ENCODE peak calls at places on chromosomes 12 and 14, in seven cellular contexts. W is left ventricle myocardium inferior; P is GM04504; Z is stimulated activated CD4-positive, alpha-beta T cell treated with anti-CD3 and anti-CD28 coated beads, Interleukin-12 subunit alpha, Interleukin-12 subunit beta, amount 100 ng/mL, for 4 hours; S is mesenteric fat pad; V is non-pigmented ciliary epithelial cell; F is GM12864. K is an unnamed sample.

GRCh38 chr12:63982787-63983186 is 138.3 kb downstream of the SRGAP1 start:
- DNase-seq in Z (no peak), V (no peak), W (no peak), P (no peak), S (no peak), F (no peak), K (no peak)

GRCh38 chr12:2190085-2190484 is 137.3 kb downstream of the CACNA1C start:
- DNase-seq in V (no peak), F (no peak), P (no peak), Z (no peak), S (no peak), W (no peak), K (no peak)

GRCh38 chr14:95495093-95495492 is 21.4 kb downstream of the SYNE3 start:
- DNase-seq in P (no peak), W (no peak), V (no peak), F (no peak), Z (no peak), S (no peak), K (no peak)

GRCh38 chr12:22046968-22047390 is 961 bp downstream of the CMAS start:
- DNase-seq in S (no peak), P (no peak), V (no peak), Z (no peak), F (no peak), W (no peak), K (no peak)

GRCh38 chr14:61889914-61890351 is 127.7 kb downstream of the SNAPC1 start:
- DNase-seq in W (no peak), S (no peak), F (peak; percentile 77), V (no peak), Z (peak; percentile 8), P (no peak), K (no peak)

GRCh38 chr14:103141117-103141796 is 18.0 kb downstream of the TNFAIP2 start:
- DNase-seq in F (no peak), P (no peak), W (no peak), V (no peak), Z (no peak), S (no peak), K (peak; percentile 92)

GRCh38 chr12:59056931-59057330 is 136.6 kb upstream of the LRIG3 start:
- DNase-seq in P (no peak), W (no peak), F (no peak), Z (no peak), V (no peak), S (no peak), K (no peak)

GRCh38 chr14:91649930-91650329 is 82.0 kb downstream of the CATSPERB start:
- DNase-seq in S (no peak), F (peak; percentile 8), Z (no peak), P (peak; percentile 8), V (peak; percentile 14), W (no peak), K (no peak)

GRCh38 chr12:49264466-49264872 is 413 bp upstream of the TUBA1C start:
- DNase-seq in V (no peak), W (no peak), Z (peak; percentile 53), S (peak; percentile 91), F (peak; percentile 13), P (no peak), K (no peak)

GRCh38 chr12:120215357-120215735 is 14.4 kb upstream of the RPLP0 start:
- DNase-seq in Z (no peak), S (no peak), V (no peak), F (no peak), W (no peak), P (no peak), K (no peak)

GRCh38 chr14:37591941-37592287 is 3.1 kb downstream of the FOXA1 start:
- DNase-seq in Z (no peak), F (no peak), P (no peak), W (no peak), V (no peak), S (no peak), K (no peak)

GRCh38 chr14:53955234-53955556 is 1.4 kb downstream of the BMP4 start:
- DNase-seq in S (no peak), P (no peak), W (no peak), V (no peak), Z (no peak), F (no peak), K (no peak)

GRCh38 chr14:62329427-62329826 is 567.2 kb downstream of the SNAPC1 start:
- DNase-seq in Z (no peak), W (no peak), F (no peak), P (no peak), S (no peak), V (peak; percentile 11), K (no peak)